ENCODE peak calls at places on chromosomes 5 and 9, in five cellular contexts. B, Q, R, O and S are unnamed samples.

GRCh38 chr5:161691911-161692310 is 6.4 kb downstream of the GABRA6 start:
- DNase-seq in R (no peak), Q (no peak), O (no peak), B (no peak), S (no peak)

GRCh38 chr5:107219993-107220392 is 450.7 kb downstream of the EFNA5 start:
- DNase-seq in O (no peak), R (no peak), B (no peak), Q (no peak), S (no peak)

GRCh38 chr5:154686490-154686889 is 68.7 kb upstream of the LARP1 start:
- DNase-seq in B (no peak), Q (no peak), O (no peak), R (no peak), S (no peak)

GRCh38 chr5:82045526-82046267 is 73.9 kb downstream of the ATG10 start:
- DNase-seq in O (no peak), B (no peak), R (peak), Q (no peak), S (no peak)

GRCh38 chr9:87622098-87622497 is 103.8 kb upstream of the CTSL start:
- DNase-seq in R (no peak), B (no peak), O (no peak), Q (no peak), S (no peak)

GRCh38 chr5:128062172-128062746 is 21.3 kb upstream of the SLC12A2 start:
- DNase-seq in R (peak), Q (no peak), O (no peak), B (no peak), S (no peak)

GRCh38 chr5:10788358-10788757 is 27.3 kb upstream of the DAP start:
- DNase-seq in Q (no peak), B (no peak), O (no peak), R (no peak), S (no peak)

GRCh38 chr5:180583738-180584137 is 7.6 kb downstream of the SCGB3A1 start:
- DNase-seq in O (no peak), B (no peak), Q (no peak), R (no peak), S (no peak)

GRCh38 chr9:110975969-110976368 is 62.3 kb downstream of the LPAR1 start:
- DNase-seq in B (no peak), R (no peak), Q (no peak), O (no peak), S (no peak)

GRCh38 chr9:77844415-77844814 is 187.2 kb downstream of the GNAQ start:
- DNase-seq in O (no peak), B (no peak), R (no peak), Q (no peak), S (no peak)

DNA sequence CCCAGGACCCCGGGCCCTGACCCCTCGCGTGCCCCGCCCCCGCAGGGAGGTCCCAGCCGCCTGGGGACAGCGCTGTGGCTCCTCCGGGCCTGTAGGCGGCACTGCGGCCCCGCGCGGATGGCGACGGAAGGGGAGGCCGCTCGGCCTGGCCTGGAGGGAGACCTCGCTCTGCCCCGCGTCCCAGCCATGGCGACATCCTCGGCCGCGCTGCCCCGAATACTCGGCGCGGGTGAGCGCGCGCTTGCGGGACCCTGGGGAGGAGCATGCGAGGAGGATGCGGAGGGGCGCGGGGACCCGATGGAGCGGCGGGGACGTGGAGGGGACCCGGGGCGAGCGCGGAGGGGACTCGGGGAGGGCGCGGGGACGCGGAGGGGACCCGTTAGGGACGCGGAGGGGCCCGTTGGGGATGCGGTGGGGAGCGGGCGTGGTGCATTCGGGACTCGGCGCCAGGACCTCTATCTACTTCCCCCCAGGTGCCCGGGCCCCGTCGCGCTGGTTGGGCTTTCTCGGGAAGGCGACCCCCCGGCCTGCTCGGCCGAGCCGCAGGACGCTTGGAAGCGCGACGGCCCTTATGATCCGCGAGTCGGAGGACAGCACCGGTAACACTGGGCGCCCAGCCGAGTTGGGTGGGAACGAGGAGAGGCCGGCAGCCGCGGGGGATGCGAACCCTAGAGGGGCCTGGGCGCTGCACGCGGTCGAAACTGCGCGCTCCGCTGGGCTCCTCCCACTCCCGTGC is at the start of gene MRPS2:
- DNase-seq in Q (peak), B (peak), R (peak), O (peak), S (peak)
- TF ChIP-seq CTCF in Q (peak), B (peak), R (peak), O (peak), S (peak)

GRCh38 chr9:70923941-70924340 is 197.5 kb downstream of the TRPM3 start:
- DNase-seq in Q (no peak), O (no peak), R (no peak), B (no peak), S (no peak)
- TF ChIP-seq CTCF in Q (no peak), O (no peak), R (no peak), B (no peak), S (no peak)

DNA sequence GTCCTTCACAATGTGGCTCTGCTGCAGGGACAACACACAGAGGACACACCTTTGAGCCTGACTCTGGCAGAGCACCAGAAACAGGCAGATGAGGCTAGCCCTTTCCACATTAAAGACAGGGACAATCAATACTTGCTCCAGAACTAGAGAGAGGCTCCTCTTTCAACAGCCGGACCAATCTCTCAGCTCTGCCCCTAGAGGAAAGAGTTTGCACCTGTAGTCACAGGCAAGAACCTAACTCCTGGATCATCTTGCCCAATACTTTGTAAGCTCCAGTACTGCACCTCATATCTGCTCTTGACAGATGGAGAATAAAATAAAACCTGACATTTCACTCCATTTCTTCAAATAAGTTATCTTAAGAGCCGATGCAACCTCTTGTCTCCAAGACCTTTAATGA is 52.1 kb downstream of the EPB41L4A start:
- DNase-seq in Q (no peak), R (peak), O (no peak), B (no peak), S (no peak)
- TF ChIP-seq CTCF in Q (no peak), R (peak), O (no peak), B (peak), S (no peak)

GRCh38 chr9:19184144-19184917 is 46.2 kb upstream of the DENND4C start:
- DNase-seq in R (peak), Q (peak), B (no peak), O (peak), S (peak)
- TF ChIP-seq CTCF in R (no peak), Q (no peak), B (no peak), O (no peak), S (no peak)

DNA sequence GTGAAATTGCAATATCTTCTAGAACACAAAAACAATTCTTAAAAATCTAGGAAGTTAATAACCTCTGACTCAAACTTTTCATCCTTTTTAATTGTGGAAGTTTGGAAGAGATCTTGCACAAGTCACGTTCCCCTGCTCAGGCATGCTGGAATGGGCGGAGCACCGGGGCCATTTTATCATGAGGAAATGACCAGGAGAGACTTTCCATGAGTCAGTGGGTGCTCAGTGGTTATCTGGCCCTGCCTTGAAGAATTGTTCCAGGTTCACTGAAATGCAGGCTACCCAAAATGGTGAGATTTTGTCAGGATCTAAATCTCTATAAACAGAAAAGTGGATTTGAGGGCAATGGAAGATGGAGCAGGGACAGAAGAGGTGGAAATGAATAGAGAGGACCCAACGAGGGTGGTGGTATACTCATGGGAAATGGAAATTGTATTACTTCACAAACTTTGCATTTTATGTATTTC is 61.2 kb downstream of the FYB1 start:
- DNase-seq in O (no peak), Q (peak), R (peak), B (no peak), S (no peak)
- TF ChIP-seq CTCF in O (no peak), Q (no peak), R (no peak), B (no peak), S (no peak)

GRCh38 chr5:135251099-135251498 is 147.9 kb downstream of the MACROH2A1 start:
- DNase-seq in Q (no peak), B (no peak), R (no peak), O (no peak), S (no peak)

GRCh38 chr5:135249658-135250057 is 149.4 kb downstream of the MACROH2A1 start:
- DNase-seq in R (no peak), B (no peak), Q (no peak), O (no peak), S (no peak)

GRCh38 chr5:135254183-135254582 is 144.8 kb downstream of the MACROH2A1 start:
- DNase-seq in O (no peak), B (no peak), Q (no peak), R (no peak), S (no peak)

GRCh38 chr5:135253601-135254165 is 145.3 kb downstream of the MACROH2A1 start:
- DNase-seq in B (no peak), O (no peak), R (no peak), Q (no peak), S (no peak)

GRCh38 chr5:135255461-135256178 is 143.4 kb downstream of the MACROH2A1 start:
- DNase-seq in R (no peak), O (no peak), B (no peak), Q (no peak), S (no peak)
- TF ChIP-seq CTCF in R (no peak), O (no peak), B (no peak), Q (no peak), S (no peak)

DNA sequence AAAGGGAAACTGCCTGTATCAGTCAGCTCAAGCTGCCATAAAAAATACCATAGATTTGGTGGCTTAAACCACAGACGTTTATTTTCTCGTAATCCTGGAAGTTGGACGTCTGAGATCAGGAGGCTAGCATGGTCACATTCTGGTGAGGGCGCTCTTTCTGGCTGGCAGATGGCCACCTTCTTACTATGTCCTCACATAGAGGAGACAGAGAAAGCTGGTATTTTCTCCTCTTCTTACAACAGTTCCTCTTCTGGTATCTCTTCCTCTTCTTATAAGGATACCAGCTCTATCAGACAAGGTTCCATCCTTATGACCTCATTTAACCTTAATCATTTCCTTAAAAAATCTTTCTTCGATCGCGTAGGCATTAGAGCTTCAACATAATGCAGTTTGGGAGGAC is 50.6 kb upstream of the RFX3 start:
- DNase-seq in O (no peak), Q (no peak), R (no peak), B (no peak), S (no peak)
- TF ChIP-seq CTCF in O (no peak), Q (no peak), R (no peak), B (no peak), S (no peak)